ENCODE peak calls at places on chromosomes 4 and X, in four cellular contexts. A is SK-N-SH; Y is Kasumi-1; F is stimulated activated CD8-positive, alpha-beta memory T cell treated with anti-CD3 and anti-CD28 coated beads, Interleukin-15, amount 100 ng/mL, for 48 hours. O is an unnamed sample.

GRCh38 chrX:100995469-100995868 is 26.0 kb downstream of the ARL13A start:
- DNase-seq in A (no peak), Y (no peak), F (peak; percentile 8), O (no peak)

GRCh38 chr4:10086506-10087120 is 30.0 kb downstream of the WDR1 start:
- DNase-seq in A (peak; percentile 7), Y (no peak), F (no peak), O (no peak)

GRCh38 chr4:145779319-145779801 is 99.4 kb downstream of the C4orf51 start:
- DNase-seq in A (no peak), Y (no peak), F (no peak), O (no peak)

GRCh38 chr4:163486321-163486720 is 8.2 kb upstream of the TMA16 start:
- DNase-seq in A (no peak), Y (no peak), F (no peak), O (no peak)

GRCh38 chr4:122980860-122981259 is 58.5 kb upstream of the NUDT6 start:
- DNase-seq in A (no peak), Y (no peak), F (no peak), O (no peak)

GRCh38 chr4:164716901-164717300 is 37.0 kb upstream of the SMIM31 start:
- DNase-seq in A (no peak), Y (peak; percentile 43), F (no peak), O (no peak)

GRCh38 chrX:101397779-101398178 is 7.0 kb downstream of the RPL36A start:
- DNase-seq in A (no peak), Y (no peak), F (no peak), O (no peak)

GRCh38 chr4:67886281-67886680 is 2.5 kb upstream of the TMPRSS11D start:
- DNase-seq in A (no peak), Y (no peak), F (no peak), O (no peak)

GRCh38 chr4:15912961-15913630 is 25.4 kb downstream of the FGFBP1 start:
- DNase-seq in A (no peak), Y (no peak), F (no peak), O (no peak)

GRCh38 chr4:10587296-10587695 is 97.3 kb downstream of the CLNK start:
- DNase-seq in A (no peak), Y (no peak), F (no peak), O (no peak)

GRCh38 chr4:66091801-66092200 is 421.5 kb upstream of the EPHA5 start:
- DNase-seq in A (no peak), Y (no peak), F (no peak), O (no peak)

GRCh38 chr4:85489273-85489672 is 14.3 kb downstream of the ARHGAP24 start:
- DNase-seq in A (no peak), Y (no peak), F (no peak), O (peak; percentile 26)

GRCh38 chr4:7422898-7423180 is 11.9 kb downstream of the PSAPL1 start:
- DNase-seq in A (peak; percentile 16), Y (no peak), F (no peak), O (no peak)

GRCh38 chrX:104695593-104695992 is 129.6 kb downstream of the IL1RAPL2 start:
- DNase-seq in A (no peak), Y (no peak), F (no peak), O (no peak)

GRCh38 chrX:93422693-93423092 is 250.7 kb downstream of the NAP1L3 start:
- DNase-seq in A (peak; percentile 19), Y (peak; percentile 31), F (no peak), O (peak; percentile 42)

GRCh38 chr4:10461091-10461849 is 4.0 kb upstream of the ZNF518B start:
- DNase-seq in A (peak; percentile 92), Y (peak; percentile 10), F (peak; percentile 67), O (peak; percentile 95)

GRCh38 chrX:134512566-134512965 is 52.6 kb downstream of the HPRT1 start:
- DNase-seq in A (no peak), Y (no peak), F (no peak), O (no peak)

GRCh38 chr4:181475781-181476180 is 767.4 kb upstream of the TENM3 start:
- DNase-seq in A (no peak), Y (no peak), F (no peak), O (peak; percentile 59)

GRCh38 chr4:8383451-8384160 is 56.9 kb downstream of the ACOX3 start:
- DNase-seq in A (no peak), Y (no peak), F (no peak), O (no peak)

GRCh38 chr4:29276150-29276549 is 1444.0 kb upstream of the PCDH7 start:
- DNase-seq in A (no peak), Y (no peak), F (no peak), O (no peak)

GRCh38 chr4:125741825-125742452 is 427.2 kb downstream of the FAT4 start:
- DNase-seq in A (peak; percentile 43), Y (peak; percentile 63), F (no peak), O (no peak)

GRCh38 chrX:83819304-83819703 is 41.6 kb upstream of the CYLC1 start:
- DNase-seq in A (no peak), Y (no peak), F (no peak), O (no peak)

GRCh38 chr4:683982-684571 is 4.9 kb downstream of the SLC49A3 start:
- DNase-seq in A (peak; percentile 90), Y (peak; percentile 73), F (no peak), O (peak; percentile 68)

GRCh38 chr4:13988347-13989265 is 361.1 kb upstream of the BOD1L1 start:
- DNase-seq in A (no peak), Y (no peak), F (no peak), O (no peak)

GRCh38 chr4:184386271-184386781 is 88.0 kb downstream of the IRF2 start:
- DNase-seq in A (no peak), Y (no peak), F (no peak), O (no peak)

GRCh38 chr4:5045099-5045498 is 6.2 kb upstream of the STK32B start:
- DNase-seq in A (no peak), Y (peak; percentile 96), F (no peak), O (no peak)

GRCh38 chrX:12058087-12058486 is 80.2 kb upstream of the FRMPD4 start:
- DNase-seq in A (no peak), Y (no peak), F (no peak), O (no peak)

GRCh38 chr4:157045507-157046127 is 30.3 kb upstream of the GLRB start:
- DNase-seq in A (peak; percentile 53), Y (peak; percentile 84), F (no peak), O (no peak)

GRCh38 chr4:102429553-102429952 is 71.6 kb upstream of the NFKB1 start:
- DNase-seq in A (no peak), Y (no peak), F (no peak), O (no peak)

GRCh38 chrX:103699243-103699642 is 11.5 kb upstream of the TMEM31 start:
- DNase-seq in A (no peak), Y (no peak), F (no peak), O (no peak)

GRCh38 chr4:72971572-72971971 is 97.9 kb downstream of the COX18 start:
- DNase-seq in A (no peak), Y (no peak), F (no peak), O (no peak)

GRCh38 chr4:73311428-73311827 is 52.8 kb upstream of the ANKRD17 start:
- DNase-seq in A (no peak), Y (peak; percentile 62), F (no peak), O (no peak)

GRCh38 chr4:14513471-14513870 is 488.8 kb upstream of the CPEB2 start:
- DNase-seq in A (no peak), Y (no peak), F (no peak), O (no peak)

GRCh38 chrX:133544105-133544504 is 128.8 kb upstream of the GPC4 start:
- DNase-seq in A (no peak), Y (peak; percentile 0), F (no peak), O (no peak)